ENCODE peak calls at places on chromosomes 13 and 19, in six cellular contexts. R, W, C, G, Q and E are unnamed samples.

GRCh38 chr13:114004416-114005205 is 30.7 kb upstream of the C13orf46 start:
- DNase-seq in R (no peak), W (peak), C (peak), G (no peak), Q (peak), E (peak)

GRCh38 chr19:46480409-46480808 is 9.0 kb upstream of the PNMA8A start:
- DNase-seq in R (no peak), W (no peak), C (no peak), G (no peak), Q (no peak), E (no peak)

GRCh38 chr19:3665681-3666544 is 34.4 kb downstream of the PIP5K1C start:
- DNase-seq in R (peak), W (peak), C (peak), G (peak), Q (peak), E (peak)

GRCh38 chr19:50419022-50419579 is 363 bp downstream of the SPIB start:
- DNase-seq in R (no peak), W (no peak), C (no peak), G (no peak), Q (no peak), E (no peak)

GRCh38 chr19:460877-461609 is at the start of gene SHC2:
- DNase-seq in R (no peak), W (no peak), C (peak), G (no peak), Q (no peak), E (no peak)

GRCh38 chr13:50549221-50549942 is 294.1 kb downstream of the DLEU7 start:
- DNase-seq in R (no peak), W (no peak), C (no peak), G (no peak), Q (no peak), E (no peak)

GRCh38 chr19:48117515-48118330 is 7.1 kb upstream of the PLA2G4C start:
- DNase-seq in R (no peak), W (no peak), C (no peak), G (no peak), Q (no peak), E (no peak)

GRCh38 chr13:58004761-58005160 is 373.2 kb downstream of the PCDH17 start:
- DNase-seq in R (no peak), W (no peak), C (no peak), G (no peak), Q (no peak), E (no peak)